ENCODE peak calls at places on chromosomes 13 and 19, in five cellular contexts. O is Peyer's patch; W is T-helper 9 cell; P is activated naive CD4-positive, alpha-beta T cell treated with anti-CD3 and anti-CD28 coated beads, Interleukin-2, amount 10 ng/mL, durations not matched to agents 7 days and 5 days; M is GM12891. V is an unnamed sample.

GRCh38 chr19:14167594-14168138 is 31.3 kb upstream of the ASF1B start:
- DNase-seq in W (peak; percentile 18), M (no peak), O (peak; percentile 25), P (peak; percentile 53), V (no peak)

GRCh38 chr13:62643007-62643483 is 1227.4 kb upstream of the PCDH20 start:
- DNase-seq in M (no peak), W (no peak), O (no peak), P (no peak), V (no peak)

GRCh38 chr13:23504188-23504587 is 66.0 kb upstream of the TNFRSF19 start:
- DNase-seq in O (no peak), M (no peak), W (no peak), P (no peak), V (no peak)

GRCh38 chr13:97724450-97724849 is 229.0 kb upstream of the IPO5 start:
- DNase-seq in W (no peak), M (no peak), O (no peak), P (no peak), V (no peak)

GRCh38 chr13:94761407-94761806 is 49.1 kb upstream of the SOX21 start:
- DNase-seq in M (no peak), W (no peak), O (no peak), P (no peak), V (no peak)

GRCh38 chr19:45154064-45154827 is 6.5 kb downstream of the NKPD1 start:
- DNase-seq in O (no peak), P (no peak), M (no peak), W (no peak), V (no peak)

GRCh38 chr19:18456974-18457373 is 19.0 kb upstream of the ISYNA1 start:
- DNase-seq in W (no peak), O (no peak), P (no peak), M (no peak), V (no peak)

GRCh38 chr13:112688560-112689497 is 1.0 kb upstream of the ATP11A start:
- DNase-seq in O (peak; percentile 41), W (peak; percentile 18), M (no peak), P (peak; percentile 72), V (no peak)

GRCh38 chr19:4539697-4540581 is at the start of gene LRG1:
- DNase-seq in O (no peak), W (no peak), P (no peak), M (no peak), V (no peak)

GRCh38 chr19:40642062-40642706 is 41.0 kb downstream of the LTBP4 start:
- DNase-seq in P (no peak), O (no peak), M (no peak), W (no peak), V (no peak)

GRCh38 chr19:19670070-19670551 is 1.5 kb downstream of the ZNF101 start:
- DNase-seq in O (no peak), W (no peak), P (no peak), M (no peak), V (no peak)

GRCh38 chr19:42606660-42607351 is 12.1 kb upstream of the CEACAM8 start:
- DNase-seq in M (peak; percentile 67), O (peak; percentile 20), W (peak; percentile 37), P (peak; percentile 65), V (no peak)

GRCh38 chr13:44300895-44301638 is 72.6 kb upstream of the SERP2 start:
- DNase-seq in W (no peak), M (peak; percentile 9), O (no peak), P (no peak), V (no peak)

GRCh38 chr19:49712397-49712859 is 21.5 kb downstream of the CPT1C start:
- DNase-seq in W (no peak), M (no peak), P (no peak), O (no peak), V (no peak)

GRCh38 chr19:42274065-42274682 is 5.1 kb downstream of the CIC start:
- DNase-seq in O (no peak), W (no peak), P (no peak), M (no peak), V (no peak)

GRCh38 chr19:2455481-2456300 is 1.1 kb downstream of the LMNB2 start:
- DNase-seq in P (peak; percentile 70), O (peak; percentile 42), W (peak; percentile 52), M (peak; percentile 74), V (no peak)

GRCh38 chr19:54325194-54325621 is 12.2 kb upstream of the LILRA5 start:
- DNase-seq in O (peak; percentile 41), W (peak; percentile 42), P (peak; percentile 62), M (peak; percentile 46), V (peak; percentile 1)

GRCh38 chr19:29665826-29666633 is 769 bp downstream of the PLEKHF1 start:
- DNase-seq in M (no peak), O (no peak), P (no peak), W (no peak), V (no peak)

GRCh38 chr13:39415403-39415802 is 187.6 kb downstream of the LHFPL6 start:
- DNase-seq in M (no peak), W (no peak), O (no peak), P (no peak), V (no peak)

GRCh38 chr19:13881692-13882418 is 4.9 kb downstream of the NANOS3 start:
- DNase-seq in P (peak; percentile 68), M (no peak), O (peak; percentile 69), W (no peak), V (no peak)

GRCh38 chr19:31092189-31092753 is 257.0 kb downstream of the TSHZ3 start:
- DNase-seq in O (no peak), M (no peak), W (no peak), P (no peak), V (no peak)

GRCh38 chr13:112452380-112453206 is 76.4 kb downstream of the SPACA7 start:
- DNase-seq in P (no peak), O (no peak), W (no peak), M (no peak), V (no peak)

GRCh38 chr19:38849746-38850230 is at the start of gene HNRNPL:
- DNase-seq in O (no peak), M (peak; percentile 84), P (peak; percentile 99), W (peak; percentile 98), V (no peak)

GRCh38 chr19:18257503-18258470 is 16.5 kb downstream of the IQCN start:
- DNase-seq in M (no peak), W (no peak), P (no peak), O (no peak), V (no peak)

GRCh38 chr13:98214008-98214643 is 37.1 kb upstream of the RNF113B start:
- DNase-seq in P (no peak), M (no peak), O (no peak), W (no peak), V (no peak)

GRCh38 chr19:18712981-18713380 is 29.5 kb downstream of the CRTC1 start:
- DNase-seq in M (no peak), W (no peak), P (no peak), O (no peak), V (no peak)

GRCh38 chr19:39335168-39335567 is 675 bp downstream of the GMFG start:
- DNase-seq in M (no peak), W (no peak), O (peak; percentile 20), P (peak; percentile 61), V (no peak)

GRCh38 chr13:39836038-39836437 is 180.6 kb downstream of the COG6 start:
- DNase-seq in W (no peak), O (no peak), P (no peak), M (no peak), V (no peak)

GRCh38 chr13:45811891-45812583 is 39.5 kb downstream of the SIAH3 start:
- DNase-seq in P (no peak), W (no peak), O (no peak), M (no peak), V (no peak)

GRCh38 chr19:43467730-43468129 is 2.3 kb upstream of the LYPD3 start:
- DNase-seq in M (no peak), P (no peak), O (no peak), W (no peak), V (no peak)

GRCh38 chr19:19606021-19606420 is 12.5 kb downstream of the PBX4 start:
- DNase-seq in P (peak; percentile 64), O (no peak), M (no peak), W (peak; percentile 45), V (no peak)

GRCh38 chr19:18999896-19000620 is 33.3 kb downstream of the SUGP2 start:
- DNase-seq in M (no peak), W (no peak), O (no peak), P (no peak), V (no peak)

GRCh38 chr19:50896591-50897190 is 14.5 kb downstream of the KLK4 start:
- DNase-seq in W (no peak), P (no peak), O (peak; percentile 90), M (peak; percentile 61), V (no peak)

GRCh38 chr13:72296246-72296645 is 429.2 kb upstream of the DACH1 start:
- DNase-seq in O (no peak), P (no peak), W (no peak), M (no peak), V (no peak)

GRCh38 chr13:44619651-44620050 is 43.5 kb upstream of the TSC22D1 start:
- DNase-seq in O (no peak), P (no peak), M (no peak), W (no peak), V (no peak)

GRCh38 chr19:17762505-17763229 is 11.4 kb downstream of the FCHO1 start:
- DNase-seq in P (no peak), M (no peak), O (no peak), W (no peak), V (no peak)

V was measured in NCI-H510A treated with DMSO at 0.1 percent for 48 hours.